ENCODE peak calls at places on chromosomes 2 and 18, in five cellular contexts. V, K, F, B and O are unnamed samples.

GRCh38 chr2:238771193-238771592 is 76.7 kb upstream of the TWIST2 start:
- DNase-seq in V (peak; percentile 48), K (no peak), B (no peak), F (no peak), O (peak; percentile 23)

GRCh38 chr2:145091967-145092366 is 572.0 kb upstream of the ZEB2 start:
- DNase-seq in F (no peak), B (no peak), K (no peak), V (no peak), O (no peak)

GRCh38 chr2:197196737-197197136 is 113.8 kb downstream of the ANKRD44 start:
- DNase-seq in V (no peak), F (no peak), B (no peak), K (no peak), O (no peak)

GRCh38 chr2:20015482-20016083 is 3.1 kb upstream of the MATN3 start:
- DNase-seq in V (peak; percentile 80), F (peak; percentile 67), B (no peak), K (no peak), O (no peak)

GRCh38 chr18:63470751-63471150 is 6.0 kb upstream of the SERPINB5 start:
- DNase-seq in B (no peak), K (no peak), V (no peak), F (no peak), O (no peak)

GRCh38 chr18:44857744-44858143 is 177.1 kb downstream of the SETBP1 start:
- DNase-seq in V (no peak), K (no peak), F (no peak), B (no peak), O (no peak)

GRCh38 chr2:123262856-123263255 is 762.2 kb upstream of the CNTNAP5 start:
- DNase-seq in B (no peak), F (no peak), K (no peak), V (no peak), O (no peak)

GRCh38 chr2:240640939-240641338 is 15.7 kb downstream of the GPR35 start:
- DNase-seq in B (peak; percentile 56), F (peak; percentile 21), K (peak; percentile 8), V (peak; percentile 43), O (no peak)

GRCh38 chr2:224946911-224947310 is 95.4 kb downstream of the DOCK10 start:
- DNase-seq in K (no peak), B (no peak), F (peak; percentile 81), V (peak; percentile 84), O (no peak)

GRCh38 chr2:207746131-207746530 is 23.6 kb downstream of the FZD5 start:
- DNase-seq in F (peak; percentile 74), K (peak; percentile 22), V (peak; percentile 91), B (peak; percentile 70), O (no peak)

GRCh38 chr2:88053301-88053700 is 2.3 kb downstream of the KRCC1 start:
- DNase-seq in V (peak; percentile 81), K (no peak), F (peak; percentile 97), B (peak; percentile 22), O (peak; percentile 59)

GRCh38 chr2:164655336-164655735 is 34.1 kb upstream of the GRB14 start:
- DNase-seq in V (peak; percentile 19), K (no peak), F (no peak), B (no peak), O (no peak)

GRCh38 chr2:168601739-168602138 is 145.7 kb downstream of the CERS6 start:
- DNase-seq in F (no peak), V (no peak), K (no peak), B (no peak), O (no peak)

GRCh38 chr2:38095996-38096861 is 20.3 kb upstream of the CYP1B1 start:
- DNase-seq in K (no peak), V (peak; percentile 60), B (no peak), F (peak; percentile 97), O (no peak)

GRCh38 chr2:238947243-238947760 is 99.4 kb downstream of the TWIST2 start:
- DNase-seq in F (no peak), K (no peak), B (no peak), V (no peak), O (no peak)

GRCh38 chr18:26503382-26503781 is 45.0 kb downstream of the KCTD1 start:
- DNase-seq in K (no peak), B (no peak), V (peak; percentile 51), F (no peak), O (no peak)

GRCh38 chr18:66735933-66736332 is 132.0 kb upstream of the CDH19 start:
- DNase-seq in K (no peak), B (no peak), F (no peak), V (no peak), O (no peak)

GRCh38 chr18:75563150-75563549 is 135.6 kb upstream of the SMIM21 start:
- DNase-seq in F (no peak), V (no peak), B (no peak), K (no peak), O (no peak)

GRCh38 chr2:122748552-122749011 is 993.1 kb downstream of the TSN start:
- DNase-seq in F (peak; percentile 66), B (no peak), K (no peak), V (peak; percentile 60), O (no peak)

GRCh38 chr2:31127931-31128330 is 10.3 kb downstream of the GALNT14 start:
- DNase-seq in K (no peak), F (no peak), V (no peak), B (no peak), O (no peak)

GRCh38 chr18:70523035-70523797 is 234.4 kb downstream of the SOCS6 start:
- DNase-seq in V (no peak), F (no peak), K (no peak), B (no peak), O (no peak)

GRCh38 chr2:70360661-70361316 is 58.9 kb upstream of the FAM136A start:
- DNase-seq in K (no peak), B (no peak), F (no peak), V (no peak), O (no peak)

GRCh38 chr2:137221797-137222492 is 456.6 kb downstream of the THSD7B start:
- DNase-seq in F (no peak), K (no peak), V (no peak), B (no peak), O (no peak)

GRCh38 chr2:47189635-47190034 is 34.5 kb upstream of the STPG4 start:
- DNase-seq in B (no peak), K (no peak), V (peak; percentile 90), F (peak; percentile 92), O (no peak)

GRCh38 chr2:196177124-196177523 is 5.7 kb upstream of the STK17B start:
- DNase-seq in V (no peak), K (no peak), B (no peak), F (no peak), O (no peak)

DNA sequence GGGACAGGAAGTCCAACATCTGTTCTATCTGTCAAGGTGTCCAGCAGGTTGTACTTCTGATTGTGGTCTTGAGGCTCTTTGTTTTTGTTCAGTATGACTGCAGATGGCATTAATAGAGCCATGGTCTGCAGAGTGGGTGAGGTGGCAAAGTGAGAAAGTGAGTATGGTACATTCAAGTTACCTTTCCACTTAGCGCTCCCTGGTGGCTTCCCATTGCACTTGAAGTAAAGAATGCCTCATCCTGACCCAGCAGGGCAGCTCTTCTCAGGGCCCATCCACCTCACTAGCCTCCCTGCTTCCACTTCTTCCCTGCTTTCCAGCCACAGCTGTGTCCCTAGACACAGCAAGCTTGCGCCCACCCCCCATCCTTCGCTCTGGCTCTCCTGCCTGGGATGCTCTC is 148.0 kb upstream of the ALPP start:
- DNase-seq in F (no peak), B (peak; percentile 5), V (peak; percentile 35), K (no peak), O (no peak)
- TF ChIP-seq CTCF in F (peak; percentile 17), B (no peak), V (peak; percentile 44), K (no peak), O (no peak)

GRCh38 chr18:6257950-6258349 is 156.8 kb downstream of the L3MBTL4 start:
- DNase-seq in K (no peak), F (no peak), V (no peak), B (no peak), O (no peak)
- TF ChIP-seq CTCF in K (no peak), F (no peak), V (no peak), B (no peak), O (no peak)

DNA sequence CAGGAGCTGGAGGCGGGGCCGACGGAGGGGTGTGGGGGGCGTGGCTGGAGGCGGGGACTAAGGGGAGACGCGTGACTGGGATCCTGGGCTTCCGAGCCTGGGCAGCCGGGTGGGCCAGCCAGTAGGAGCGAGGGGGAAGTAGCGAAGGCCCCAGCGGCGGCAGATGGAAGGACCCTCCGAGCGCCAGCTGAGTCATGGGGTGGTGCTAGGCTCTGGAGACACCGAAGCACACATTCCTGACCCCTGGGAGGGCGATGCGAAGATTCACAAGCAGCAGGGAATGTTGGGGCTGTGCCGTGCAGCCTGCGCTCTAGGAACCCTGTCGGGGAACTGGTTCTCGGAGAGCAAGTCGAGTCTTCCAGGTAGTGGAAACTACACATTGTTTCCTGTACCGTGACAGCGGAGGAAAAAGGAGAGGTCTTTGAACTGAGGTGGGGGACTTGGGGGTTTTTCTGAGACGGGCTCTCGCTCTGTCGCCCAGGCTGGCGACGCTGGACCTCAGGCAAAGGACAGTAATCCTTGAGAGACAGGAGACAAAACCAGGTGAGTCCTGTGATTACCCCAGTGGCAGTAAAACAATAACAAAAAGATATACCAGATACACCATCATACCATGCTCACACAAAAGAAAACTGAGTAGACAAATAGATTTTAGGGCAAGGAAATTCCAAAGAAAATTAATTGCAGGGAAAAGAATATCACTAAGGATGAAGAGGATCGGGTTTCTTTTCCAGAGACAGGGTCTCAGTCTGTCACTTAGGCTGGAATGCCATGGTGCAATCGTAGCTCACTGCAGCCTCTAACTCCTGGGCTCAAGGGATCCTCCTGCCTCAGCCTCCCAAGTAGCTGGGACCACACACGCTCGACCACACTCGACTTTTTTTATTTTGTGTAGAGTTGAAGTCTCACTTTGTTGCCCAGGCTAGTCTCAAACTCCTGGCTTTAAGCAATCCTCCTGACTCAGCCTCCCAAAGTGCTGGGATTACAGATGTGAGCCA is 828 bp upstream of the AFG3L2 start:
- DNase-seq in F (no peak), K (no peak), B (no peak), V (peak; percentile 100), O (no peak)
- TF ChIP-seq CTCF in F (peak; percentile 31), K (no peak), B (peak; percentile 46), V (peak; percentile 30), O (no peak)

GRCh38 chr2:128980475-128980874 is 661.8 kb upstream of the HS6ST1 start:
- DNase-seq in B (no peak), V (no peak), K (no peak), F (no peak), O (no peak)

GRCh38 chr2:128982001-128982400 is 663.3 kb upstream of the HS6ST1 start:
- DNase-seq in V (no peak), B (no peak), K (no peak), F (no peak), O (no peak)

GRCh38 chr2:128978155-128978707 is 659.6 kb upstream of the HS6ST1 start:
- DNase-seq in F (no peak), K (no peak), V (no peak), B (no peak), O (no peak)

GRCh38 chr2:128981353-128981752 is 662.7 kb upstream of the HS6ST1 start:
- DNase-seq in B (no peak), F (no peak), V (no peak), K (no peak), O (no peak)

DNA sequence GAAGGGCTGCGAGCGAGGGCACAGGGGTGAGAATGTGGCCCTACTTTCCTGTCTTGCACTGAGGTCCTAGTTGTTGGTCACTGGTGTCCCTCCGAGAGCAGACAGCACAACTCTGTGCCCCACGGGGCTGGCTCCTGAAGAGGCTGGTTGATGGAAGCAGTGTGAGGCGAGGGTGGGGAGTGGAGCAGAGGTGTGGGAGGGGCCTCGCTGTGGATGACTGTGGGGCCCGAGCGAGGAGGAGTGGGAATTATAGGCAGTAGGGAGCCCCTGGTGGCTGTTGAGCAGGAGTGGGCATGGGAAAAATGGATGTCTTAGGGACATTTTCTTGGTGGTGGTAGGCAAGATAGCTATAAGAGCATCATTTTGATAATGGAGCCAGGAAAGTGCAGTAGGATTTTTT is 660.5 kb upstream of the HS6ST1 start:
- DNase-seq in F (no peak), B (no peak), K (no peak), V (no peak), O (no peak)
- TF ChIP-seq CTCF in F (no peak), B (no peak), K (no peak), V (no peak), O (no peak)